ENCODE peak calls at places on chromosomes 3 and 15, in four cellular contexts. Q is activated T-cell treated with anti-CD3 and anti-CD28 coated beads for 24 hours, K is EL, X is neural crest cell. N is an unnamed sample.

GRCh38 chr3:43477600-43477999 is 144.2 kb downstream of the ANO10 start:
- DNase-seq in X (no peak), K (no peak), Q (peak), N (no peak)

GRCh38 chr3:41265823-41266273 is 66.5 kb downstream of the CTNNB1 start:
- DNase-seq in K (peak), X (no peak), Q (no peak), N (no peak)

GRCh38 chr3:131386429-131386926 is 4.9 kb downstream of the NUDT16 start:
- DNase-seq in X (no peak), Q (no peak), K (no peak), N (no peak)

GRCh38 chr15:51939216-51939615 is 32.4 kb downstream of the LEO1 start:
- DNase-seq in K (no peak), X (no peak), Q (no peak), N (no peak)

GRCh38 chr3:65406470-65406869 is 632.2 kb downstream of the MAGI1 start:
- DNase-seq in K (peak), Q (no peak), X (no peak), N (no peak)

GRCh38 chr15:67023517-67024321 is 41.7 kb upstream of the SMAD3 start:
- DNase-seq in K (no peak), X (no peak), Q (no peak), N (no peak)

GRCh38 chr15:67013696-67014095 is 51.7 kb upstream of the SMAD3 start:
- DNase-seq in Q (no peak), X (no peak), K (peak), N (peak)

GRCh38 chr15:100902436-100903190 is 16.5 kb upstream of the LRRK1 start:
- DNase-seq in X (no peak), Q (no peak), K (peak), N (peak)

GRCh38 chr3:87006844-87007439 is 16.0 kb upstream of the VGLL3 start:
- DNase-seq in K (peak), X (no peak), Q (no peak), N (no peak)

GRCh38 chr3:28050895-28051294 is 190.5 kb upstream of the CMC1 start:
- DNase-seq in K (peak), X (no peak), Q (peak), N (no peak)

GRCh38 chr3:99118381-99118780 is 216.9 kb upstream of the DCBLD2 start:
- DNase-seq in Q (no peak), K (peak), X (no peak), N (no peak)

GRCh38 chr3:37256447-37256846 is 82.1 kb upstream of the LRRFIP2 start:
- DNase-seq in K (peak), Q (no peak), X (no peak), N (no peak)

GRCh38 chr15:53462631-53463030 is 296.8 kb downstream of the WDR72 start:
- DNase-seq in X (no peak), K (no peak), Q (no peak), N (no peak)

GRCh38 chr15:86481720-86482119 is 402.0 kb downstream of the AGBL1 start:
- DNase-seq in Q (no peak), X (no peak), K (no peak), N (no peak)

GRCh38 chr15:33600161-33600560 is 289.4 kb downstream of the RYR3 start:
- DNase-seq in K (no peak), X (no peak), Q (no peak), N (no peak)

GRCh38 chr3:71537211-71537611 is 46.3 kb downstream of the FOXP1 start:
- DNase-seq in Q (no peak), K (peak), X (no peak), N (no peak)

GRCh38 chr15:74400313-74400850 is 32.9 kb upstream of the CYP11A1 start:
- DNase-seq in Q (no peak), K (no peak), X (no peak), N (no peak)

GRCh38 chr3:99903844-99904243 is 86.2 kb downstream of the CMSS1 start:
- DNase-seq in Q (no peak), X (no peak), K (no peak), N (no peak)

GRCh38 chr3:6717026-6717943 is 143.6 kb upstream of the GRM7 start:
- DNase-seq in K (no peak), Q (no peak), X (no peak), N (no peak)

GRCh38 chr15:62706361-62706760 is 336.2 kb upstream of the TPM1 start:
- DNase-seq in Q (no peak), K (no peak), X (no peak), N (no peak)

GRCh38 chr3:46112984-46113383 is 85.7 kb upstream of the XCR1 start:
- DNase-seq in Q (no peak), X (no peak), K (no peak), N (no peak)

GRCh38 chr3:197050511-197050910 is 20.9 kb upstream of the MELTF start:
- DNase-seq in K (no peak), X (no peak), Q (no peak), N (no peak)

GRCh38 chr3:47022540-47023161 is 43.2 kb downstream of the NBEAL2 start:
- DNase-seq in K (peak), Q (no peak), X (no peak), N (no peak)

GRCh38 chr15:62619526-62619925 is 423.0 kb upstream of the TPM1 start:
- DNase-seq in Q (no peak), K (peak), X (no peak), N (no peak)

GRCh38 chr3:14921034-14921616 is 26.3 kb upstream of the NR2C2 start:
- DNase-seq in Q (peak), X (peak), K (peak), N (peak)

GRCh38 chr15:52318729-52319500 is 23.3 kb upstream of the MYO5C start:
- DNase-seq in Q (no peak), X (no peak), K (no peak), N (no peak)

GRCh38 chr3:5258526-5258925 is 71.0 kb downstream of the EDEM1 start:
- DNase-seq in Q (no peak), X (no peak), K (no peak), N (no peak)

GRCh38 chr15:58910456-58910855 is 23.0 kb downstream of the SLTM start:
- DNase-seq in Q (no peak), K (no peak), X (no peak), N (no peak)

GRCh38 chr3:66452247-66453040 is 48.4 kb downstream of the LRIG1 start:
- DNase-seq in K (no peak), X (no peak), Q (no peak), N (no peak)

GRCh38 chr3:71461749-71462483 is 121.6 kb downstream of the FOXP1 start:
- DNase-seq in X (no peak), Q (no peak), K (peak), N (no peak)

N was measured in H9.